ENCODE peak calls at places on chromosomes 1 and 21, in six cellular contexts. Y is right cardiac atrium; O is spleen; P is naive thymus-derived CD4-positive, alpha-beta T cell; U is sigmoid colon; J is CD4-positive, CD25-positive, alpha-beta regulatory T cell. L is an unnamed sample.

GRCh38 chr1:78586572-78586971 is 33.7 kb upstream of the IFI44L start:
- DNase-seq in Y (no peak), O (no peak), P (no peak), U (no peak), J (no peak), L (no peak)

GRCh38 chr1:97636941-97637340 is 283.9 kb downstream of the DPYD start:
- DNase-seq in Y (no peak), O (no peak), P (no peak), U (no peak), J (no peak), L (no peak)

GRCh38 chr21:24110846-24111245 is 1496.4 kb downstream of the MRPL39 start:
- DNase-seq in Y (no peak), O (no peak), P (no peak), U (no peak), J (no peak), L (no peak)

GRCh38 chr1:11114966-11115365 is 15.3 kb upstream of the EXOSC10 start:
- DNase-seq in Y (no peak), O (no peak), P (no peak), U (no peak), J (no peak), L (no peak)

GRCh38 chr1:119647734-119648619 is at the start of gene ZNF697:
- DNase-seq in Y (peak), O (peak), P (peak), U (peak), J (no peak), L (peak)

GRCh38 chr1:3274972-3275371 is 179.5 kb upstream of the ARHGEF16 start:
- DNase-seq in Y (no peak), O (no peak), P (no peak), U (no peak), J (no peak), L (no peak)

GRCh38 chr1:233750139-233750538 is 136.2 kb downstream of the KCNK1 start:
- DNase-seq in Y (no peak), O (no peak), P (no peak), U (no peak), J (no peak), L (no peak)

GRCh38 chr21:31282095-31282709 is 61.9 kb downstream of the TIAM1 start:
- DNase-seq in Y (peak), O (no peak), P (no peak), U (no peak), J (no peak), L (no peak)

GRCh38 chr1:24705260-24706073 is 39.8 kb upstream of the CLIC4 start:
- DNase-seq in Y (peak), O (peak), P (peak), U (peak), J (no peak), L (peak)

GRCh38 chr1:24707659-24708058 is 37.6 kb upstream of the CLIC4 start:
- DNase-seq in Y (peak), O (no peak), P (no peak), U (no peak), J (no peak), L (no peak)

GRCh38 chr1:24708938-24709337 is 36.3 kb upstream of the CLIC4 start:
- DNase-seq in Y (peak), O (no peak), P (no peak), U (no peak), J (no peak), L (no peak)

GRCh38 chr1:24702511-24703293 is 42.5 kb upstream of the CLIC4 start:
- DNase-seq in Y (peak), O (no peak), P (no peak), U (no peak), J (no peak), L (no peak)

GRCh38 chr1:24704411-24705259 is 40.6 kb upstream of the CLIC4 start:
- DNase-seq in Y (peak), O (no peak), P (no peak), U (no peak), J (no peak), L (no peak)
- H3K27ac ChIP-seq in Y (peak), O (peak), P (no peak), U (peak), J (no peak), L (peak)

DNA sequence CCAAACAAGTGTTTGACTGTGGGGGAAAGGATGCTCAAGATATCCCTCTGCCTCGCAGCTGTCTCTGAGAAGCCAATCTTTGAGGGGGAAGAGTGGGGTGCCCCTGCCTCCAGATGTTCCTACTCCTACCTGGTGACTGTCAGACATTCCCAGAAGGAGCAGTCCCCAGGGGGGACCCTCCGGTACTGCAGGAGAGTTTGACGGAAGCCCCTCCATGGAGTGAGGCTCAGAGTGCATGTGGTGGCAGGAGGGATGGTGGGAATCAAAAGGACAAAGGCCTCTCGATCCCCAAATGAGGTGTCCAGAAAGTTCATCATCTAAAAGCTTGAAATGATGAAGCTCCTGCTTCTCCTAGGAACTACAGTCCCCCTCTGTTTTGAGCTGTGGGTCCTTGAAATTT is 5.3 kb downstream of the SLC27A3 start:
- DNase-seq in Y (no peak), O (no peak), P (no peak), U (no peak), J (no peak), L (no peak)
- H3K27ac ChIP-seq in Y (no peak), O (no peak), P (no peak), U (no peak), J (no peak), L (no peak)

DNA sequence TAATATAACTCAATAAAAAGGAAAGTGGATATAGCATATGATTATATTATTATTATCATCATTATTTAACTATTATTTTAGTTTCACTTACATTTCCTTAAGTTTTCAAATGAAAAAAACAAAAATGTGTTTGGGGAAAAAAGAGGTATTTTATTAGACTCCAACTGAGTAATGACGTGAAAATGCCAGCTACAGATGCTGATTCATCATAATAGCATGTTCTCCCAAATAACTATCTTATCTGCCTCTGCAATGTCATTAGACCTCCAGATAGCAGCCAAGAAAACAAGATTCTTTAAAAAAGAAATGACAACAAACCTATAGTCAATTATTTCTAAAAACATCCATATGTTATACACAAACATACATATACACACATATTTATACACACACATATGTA is 1071.9 kb upstream of the TMPRSS15 start:
- DNase-seq in Y (no peak), O (no peak), P (no peak), U (no peak), J (no peak), L (no peak)
- H3K27ac ChIP-seq in Y (no peak), O (no peak), P (no peak), U (no peak), J (no peak), L (no peak)

DNA sequence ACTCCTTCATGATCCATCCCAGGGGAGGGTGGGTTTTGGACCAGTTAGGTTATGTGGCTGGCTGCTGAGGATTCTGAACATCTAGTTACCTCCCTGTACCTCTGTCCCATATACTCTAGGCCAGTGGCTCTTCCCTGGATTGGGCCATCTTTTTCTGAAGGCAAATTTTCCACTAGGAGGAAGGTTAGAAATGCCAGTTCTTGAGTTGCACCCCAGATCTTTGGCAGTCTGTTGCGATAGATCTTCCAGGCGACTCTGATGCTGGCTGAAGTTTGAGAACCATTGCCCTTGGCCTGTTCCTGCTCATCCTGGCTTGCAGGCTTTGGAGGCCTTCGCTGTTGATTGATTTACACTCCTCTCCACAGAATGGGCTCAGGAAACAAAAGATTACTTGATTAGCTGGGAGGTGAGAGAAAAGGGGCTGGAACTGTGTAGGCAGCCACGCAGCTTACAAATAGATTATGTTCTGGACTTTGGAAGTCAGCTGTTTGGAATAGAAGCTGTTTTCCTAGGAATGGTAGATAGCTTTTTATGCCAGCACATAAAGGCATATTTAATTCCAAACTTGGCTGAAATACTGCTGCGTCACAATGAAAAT is 110.1 kb downstream of the MRPS6 start:
- DNase-seq in Y (peak), O (no peak), P (no peak), U (peak), J (no peak), L (no peak)
- H3K27ac ChIP-seq in Y (no peak), O (no peak), P (no peak), U (peak), J (no peak), L (no peak)

DNA sequence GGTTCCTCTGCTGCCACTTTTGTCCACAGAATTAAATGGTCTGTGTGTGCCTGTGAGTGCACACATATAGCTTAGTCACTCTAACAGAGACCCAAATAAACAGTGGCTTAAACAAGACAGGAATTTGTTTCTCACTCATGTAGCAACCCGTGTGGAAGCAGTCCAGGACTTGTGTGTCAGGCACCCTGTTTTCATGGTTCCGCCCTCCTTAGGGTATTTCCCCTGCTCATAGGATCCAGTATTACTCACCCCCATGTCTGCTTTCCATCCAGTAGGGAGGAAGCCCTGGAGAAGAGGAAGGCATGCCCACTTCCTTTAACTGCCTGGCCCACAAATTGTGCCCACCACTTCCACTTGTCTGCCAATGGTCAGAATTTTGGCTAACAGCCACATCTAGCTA is 41.3 kb upstream of the TACSTD2 start:
- DNase-seq in Y (peak), O (no peak), P (no peak), U (peak), J (no peak), L (peak)
- H3K27ac ChIP-seq in Y (no peak), O (no peak), P (no peak), U (peak), J (no peak), L (peak)

GRCh38 chr1:15577691-15578090 is 7.2 kb downstream of the AGMAT start:
- DNase-seq in Y (no peak), O (no peak), P (peak), U (no peak), J (no peak), L (no peak)

GRCh38 chr1:15583016-15583706 is 1.7 kb downstream of the AGMAT start:
- DNase-seq in Y (no peak), O (no peak), P (no peak), U (no peak), J (no peak), L (no peak)

GRCh38 chr1:15579683-15580047 is 5.2 kb downstream of the AGMAT start:
- DNase-seq in Y (no peak), O (no peak), P (no peak), U (no peak), J (no peak), L (no peak)

GRCh38 chr1:15575549-15576150 is 9.2 kb downstream of the AGMAT start:
- DNase-seq in Y (no peak), O (no peak), P (no peak), U (no peak), J (no peak), L (no peak)

GRCh38 chr1:15578921-15579682 is 5.7 kb downstream of the AGMAT start:
- DNase-seq in Y (no peak), O (peak), P (peak), U (no peak), J (no peak), L (no peak)
- H3K27ac ChIP-seq in Y (no peak), O (peak), P (peak), U (no peak), J (peak), L (no peak)

GRCh38 chr1:8017495-8018310 is 8.4 kb downstream of the ERRFI1 start:
- DNase-seq in Y (no peak), O (no peak), P (no peak), U (no peak), J (no peak), L (no peak)

GRCh38 chr1:8021676-8022266 is 4.3 kb downstream of the ERRFI1 start:
- DNase-seq in Y (no peak), O (no peak), P (no peak), U (no peak), J (no peak), L (no peak)

GRCh38 chr1:8020032-8020431 is 6.1 kb downstream of the ERRFI1 start:
- DNase-seq in Y (no peak), O (no peak), P (no peak), U (no peak), J (no peak), L (no peak)

GRCh38 chr1:8018492-8019228 is 7.4 kb downstream of the ERRFI1 start:
- DNase-seq in Y (no peak), O (no peak), P (no peak), U (no peak), J (no peak), L (no peak)

GRCh38 chr1:8019229-8019620 is 6.9 kb downstream of the ERRFI1 start:
- DNase-seq in Y (no peak), O (no peak), P (no peak), U (no peak), J (no peak), L (no peak)
- H3K27ac ChIP-seq in Y (no peak), O (no peak), P (no peak), U (peak), J (no peak), L (no peak)